ENCODE peak calls at places on chromosomes 3 and 15, in four cellular contexts. K, T, L and A are unnamed samples.

GRCh38 chr3:100574536-100574935 is 34.9 kb upstream of the ADGRG7 start:
- DNase-seq in K (no peak), T (no peak), L (no peak), A (no peak)

GRCh38 chr3:58021072-58021959 is 13.1 kb downstream of the FLNB start:
- DNase-seq in K (no peak), T (no peak), L (no peak), A (no peak)

GRCh38 chr3:123159926-123160635 is 41.7 kb upstream of the SEC22A start:
- DNase-seq in K (no peak), T (no peak), L (no peak), A (no peak)

GRCh38 chr15:90982135-90982534 is 12.2 kb downstream of the PRC1 start:
- DNase-seq in K (no peak), T (peak), L (no peak), A (no peak)

GRCh38 chr15:61169904-61170695 is 59.0 kb downstream of the RORA start:
- DNase-seq in K (no peak), T (no peak), L (no peak), A (no peak)

GRCh38 chr3:123821920-123822319 is 62.2 kb downstream of the MYLK start:
- DNase-seq in K (no peak), T (no peak), L (no peak), A (no peak)

GRCh38 chr15:75153565-75154248 is 48.0 kb upstream of the C15orf39 start:
- DNase-seq in K (no peak), T (no peak), L (no peak), A (no peak)

GRCh38 chr3:38455639-38456430 is 2.1 kb downstream of the ACVR2B start:
- DNase-seq in K (no peak), T (peak), L (no peak), A (peak)

GRCh38 chr3:10964537-10965167 is 27.9 kb upstream of the SLC6A1 start:
- DNase-seq in K (peak), T (no peak), L (no peak), A (no peak)

GRCh38 chr3:139588450-139588849 is 48.9 kb upstream of the RBP1 start:
- DNase-seq in K (no peak), T (no peak), L (no peak), A (no peak)

GRCh38 chr15:40991355-40991754 is 38.1 kb downstream of the CHAC1 start:
- DNase-seq in K (no peak), T (no peak), L (no peak), A (no peak)

DNA sequence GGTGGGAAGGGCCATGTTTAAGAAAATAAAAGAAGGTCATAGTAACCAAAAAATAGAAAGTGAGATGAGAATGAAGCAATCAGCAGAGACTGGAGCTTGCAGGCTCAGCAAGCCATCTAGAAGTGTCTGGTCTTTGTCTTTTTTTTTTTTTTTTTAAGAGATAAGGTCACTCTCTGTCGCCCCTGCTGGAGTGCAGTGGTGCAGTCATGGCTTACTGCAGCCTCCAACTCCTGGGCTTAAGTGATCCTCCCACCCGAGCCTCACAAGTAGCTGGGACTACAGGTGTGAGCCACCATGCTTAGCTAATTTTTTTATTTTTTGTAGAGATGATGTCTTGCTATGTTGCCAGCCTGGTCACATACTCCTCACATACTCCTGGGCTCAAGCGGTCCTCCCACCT is 36.2 kb downstream of the GXYLT2 start:
- DNase-seq in K (no peak), T (peak), L (no peak), A (no peak)
- TF ChIP-seq CTCF in K (peak), T (no peak), L (no peak), A (peak)

DNA sequence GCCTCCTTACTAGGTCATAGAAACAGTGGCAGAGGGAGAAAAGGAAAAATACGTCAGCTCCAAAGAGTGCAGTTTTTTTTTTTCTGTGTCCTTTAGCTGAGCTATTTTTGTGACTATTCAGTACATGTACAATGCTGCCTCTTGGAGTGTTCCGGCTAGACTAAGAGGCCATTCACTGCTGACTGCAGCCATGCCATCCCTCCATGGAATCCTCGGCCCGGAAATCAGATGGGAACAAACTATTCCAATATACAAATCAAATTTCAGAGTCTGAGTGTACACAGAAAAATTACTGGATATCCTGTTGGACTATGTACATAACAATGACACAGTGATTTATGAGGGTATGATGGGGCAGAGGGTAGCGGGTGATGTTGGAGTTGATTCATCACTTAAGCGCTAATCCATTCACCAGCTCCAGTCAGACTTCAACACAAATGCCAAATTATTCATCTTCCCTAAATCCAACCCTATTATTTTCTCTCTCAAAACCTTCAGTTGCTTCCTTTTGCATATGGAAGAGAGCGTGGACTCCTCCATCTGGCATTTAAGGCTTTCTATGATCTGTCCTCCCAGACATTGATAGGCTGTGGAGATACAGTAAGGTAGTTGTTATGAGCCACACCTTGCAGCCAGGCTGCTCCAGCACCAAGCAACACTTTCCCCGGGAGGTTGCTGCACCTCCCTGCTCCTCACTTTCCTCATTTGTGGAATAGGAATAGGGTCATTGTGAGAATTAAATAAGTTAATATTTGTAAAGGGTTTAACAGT is 109.1 kb downstream of the LPP start:
- DNase-seq in K (no peak), T (peak), L (no peak), A (no peak)
- TF ChIP-seq CTCF in K (no peak), T (no peak), L (no peak), A (peak)

GRCh38 chr15:45134046-45134445 is 4.3 kb downstream of the DUOX1 start:
- DNase-seq in K (no peak), T (no peak), L (no peak), A (no peak)

GRCh38 chr15:45132844-45133560 is 3.2 kb downstream of the DUOX1 start:
- DNase-seq in K (no peak), T (no peak), L (no peak), A (no peak)

GRCh38 chr15:45133561-45133920 is 3.7 kb downstream of the DUOX1 start:
- DNase-seq in K (no peak), T (no peak), L (no peak), A (no peak)

GRCh38 chr15:45136378-45136764 is 6.6 kb downstream of the DUOX1 start:
- DNase-seq in K (peak), T (no peak), L (no peak), A (no peak)

GRCh38 chr15:45134682-45135604 is 5.1 kb downstream of the DUOX1 start:
- DNase-seq in K (peak), T (no peak), L (no peak), A (no peak)
- TF ChIP-seq CTCF in K (no peak), T (no peak), L (no peak), A (peak)

GRCh38 chr3:141576744-141577052 is 89.9 kb downstream of the RASA2 start:
- DNase-seq in K (no peak), T (no peak), L (no peak), A (no peak)
- TF ChIP-seq CTCF in K (no peak), T (no peak), L (no peak), A (no peak)

GRCh38 chr3:194300392-194300758 is 50.8 kb downstream of the CPN2 start:
- DNase-seq in K (peak), T (peak), L (peak), A (peak)
- TF ChIP-seq CTCF in K (no peak), T (peak), L (no peak), A (no peak)

DNA sequence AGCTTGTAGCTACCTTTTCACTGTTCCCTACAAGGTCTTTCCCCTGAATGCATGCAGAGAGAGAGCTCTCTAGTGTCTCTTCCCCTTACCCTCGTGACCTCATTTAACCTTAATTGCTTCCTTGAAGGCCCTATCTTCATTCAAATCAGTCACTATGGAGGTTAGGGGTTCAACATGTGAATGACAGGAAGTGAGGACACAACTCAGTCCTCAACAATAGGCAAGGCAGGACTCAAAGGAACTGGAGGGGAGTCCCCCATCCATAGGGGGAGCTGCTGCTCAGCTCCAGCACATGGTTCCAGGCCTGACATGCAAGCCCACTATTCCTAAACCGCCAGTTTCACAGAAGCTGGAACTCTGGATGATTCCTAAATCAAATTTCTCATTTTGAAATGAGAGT is 33.8 kb upstream of the GYG1 start:
- DNase-seq in K (no peak), T (peak), L (no peak), A (no peak)
- TF ChIP-seq CTCF in K (no peak), T (peak), L (no peak), A (peak)

GRCh38 chr3:40869939-40870338 is 329.4 kb upstream of the CTNNB1 start:
- DNase-seq in K (no peak), T (no peak), L (no peak), A (no peak)
- TF ChIP-seq CTCF in K (no peak), T (no peak), L (no peak), A (peak)

DNA sequence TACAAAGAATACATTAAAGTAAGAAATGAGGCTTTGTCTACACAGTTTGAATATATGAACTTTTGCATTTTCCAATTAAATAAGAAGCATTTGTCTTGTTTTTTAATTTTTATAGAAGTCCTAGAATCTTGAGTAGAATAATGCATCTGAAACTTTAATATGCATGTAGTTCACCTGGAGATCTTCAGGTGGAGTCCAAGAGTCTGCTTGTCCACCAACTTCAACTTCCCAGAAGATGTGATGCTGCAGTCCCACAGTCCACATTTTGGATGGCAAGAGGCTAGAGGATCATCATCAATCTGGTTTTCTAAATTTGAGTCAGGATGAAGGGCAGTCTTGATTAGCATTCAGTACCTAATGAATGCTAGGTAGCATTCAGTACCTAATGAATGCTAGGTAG is 357.6 kb upstream of the SOX2 start:
- DNase-seq in K (no peak), T (no peak), L (no peak), A (no peak)
- TF ChIP-seq CTCF in K (no peak), T (no peak), L (no peak), A (no peak)

GRCh38 chr15:87959080-87959479 is 297.5 kb downstream of the NTRK3 start:
- DNase-seq in K (no peak), T (no peak), L (no peak), A (no peak)
- TF ChIP-seq CTCF in K (no peak), T (no peak), L (no peak), A (no peak)